ENCODE peak calls at places on chromosomes 2 and 18, in eight cellular contexts. One of them, this sample, is unnamed.
A peak's percentile ranks its signal among the peaks of the same experiment; 100 is the strongest.

GRCh38 chr2:181738074-181738473 is 57.8 kb upstream of the NEUROD1 start:
- DNase-seq in PC-3: peak; percentile 58
- DNase-seq in A673: peak; percentile 54
- DNase-seq in glutamatergic neuron: no peak
- DNase-seq in CD4-positive, alpha-beta T cell: no peak
- DNase-seq in fibroblast of lung: no peak
- DNase-seq in cardiac muscle cell: peak; percentile 6
- DNase-seq in neural progenitor cell: peak; percentile 18
- DNase-seq in this sample: no peak

GRCh38 chr2:7191927-7192326 is 274.7 kb downstream of the RNF144A start:
- DNase-seq in PC-3: peak; percentile 90
- DNase-seq in A673: peak; percentile 96
- DNase-seq in glutamatergic neuron: no peak
- DNase-seq in CD4-positive, alpha-beta T cell: no peak
- DNase-seq in fibroblast of lung: peak; percentile 77
- DNase-seq in cardiac muscle cell: peak; percentile 84
- DNase-seq in neural progenitor cell: no peak
- DNase-seq in this sample: no peak

GRCh38 chr18:5620284-5620683 is 76.5 kb upstream of the EPB41L3 start:
- DNase-seq in PC-3: no peak
- DNase-seq in A673: no peak
- DNase-seq in glutamatergic neuron: no peak
- DNase-seq in CD4-positive, alpha-beta T cell: no peak
- DNase-seq in fibroblast of lung: peak; percentile 56
- DNase-seq in cardiac muscle cell: peak; percentile 60
- DNase-seq in neural progenitor cell: no peak
- DNase-seq in this sample: no peak

GRCh38 chr18:63518178-63519012 is 23.8 kb upstream of the SERPINB12 start:
- DNase-seq in PC-3: peak; percentile 91
- DNase-seq in A673: peak; percentile 90
- DNase-seq in glutamatergic neuron: peak; percentile 50
- DNase-seq in CD4-positive, alpha-beta T cell: peak; percentile 6
- DNase-seq in fibroblast of lung: peak; percentile 82
- DNase-seq in cardiac muscle cell: peak; percentile 84
- DNase-seq in neural progenitor cell: peak; percentile 92
- DNase-seq in this sample: peak; percentile 58

GRCh38 chr2:43018179-43019024 is 208.0 kb downstream of the ZFP36L2 start:
- DNase-seq in PC-3: no peak
- DNase-seq in A673: peak; percentile 7
- DNase-seq in glutamatergic neuron: no peak
- DNase-seq in CD4-positive, alpha-beta T cell: no peak
- DNase-seq in fibroblast of lung: peak; percentile 94
- DNase-seq in cardiac muscle cell: peak; percentile 99
- DNase-seq in neural progenitor cell: no peak
- DNase-seq in this sample: no peak

GRCh38 chr2:74205586-74205985 is 7.2 kb downstream of the MTHFD2 start:
- DNase-seq in PC-3: peak; percentile 78
- DNase-seq in A673: no peak
- DNase-seq in glutamatergic neuron: no peak
- DNase-seq in CD4-positive, alpha-beta T cell: no peak
- DNase-seq in fibroblast of lung: no peak
- DNase-seq in cardiac muscle cell: no peak
- DNase-seq in neural progenitor cell: no peak
- DNase-seq in this sample: no peak

GRCh38 chr2:213065583-213066444 is 85.6 kb downstream of the IKZF2 start:
- DNase-seq in PC-3: no peak
- DNase-seq in A673: peak; percentile 54
- DNase-seq in glutamatergic neuron: peak; percentile 17
- DNase-seq in CD4-positive, alpha-beta T cell: no peak
- DNase-seq in fibroblast of lung: peak; percentile 65
- DNase-seq in cardiac muscle cell: peak; percentile 63
- DNase-seq in neural progenitor cell: peak; percentile 65
- DNase-seq in this sample: no peak

GRCh38 chr2:12675801-12676200 is 40.9 kb upstream of the TRIB2 start:
- DNase-seq in PC-3: no peak
- DNase-seq in A673: no peak
- DNase-seq in glutamatergic neuron: no peak
- DNase-seq in CD4-positive, alpha-beta T cell: no peak
- DNase-seq in fibroblast of lung: no peak
- DNase-seq in cardiac muscle cell: peak; percentile 45
- DNase-seq in neural progenitor cell: no peak
- DNase-seq in this sample: no peak

GRCh38 chr2:107808986-107809385 is 17.7 kb upstream of the RGPD4 start:
- DNase-seq in PC-3: peak; percentile 44
- DNase-seq in A673: no peak
- DNase-seq in glutamatergic neuron: no peak
- DNase-seq in CD4-positive, alpha-beta T cell: no peak
- DNase-seq in fibroblast of lung: peak; percentile 0
- DNase-seq in cardiac muscle cell: no peak
- DNase-seq in neural progenitor cell: no peak
- DNase-seq in this sample: no peak

DNA sequence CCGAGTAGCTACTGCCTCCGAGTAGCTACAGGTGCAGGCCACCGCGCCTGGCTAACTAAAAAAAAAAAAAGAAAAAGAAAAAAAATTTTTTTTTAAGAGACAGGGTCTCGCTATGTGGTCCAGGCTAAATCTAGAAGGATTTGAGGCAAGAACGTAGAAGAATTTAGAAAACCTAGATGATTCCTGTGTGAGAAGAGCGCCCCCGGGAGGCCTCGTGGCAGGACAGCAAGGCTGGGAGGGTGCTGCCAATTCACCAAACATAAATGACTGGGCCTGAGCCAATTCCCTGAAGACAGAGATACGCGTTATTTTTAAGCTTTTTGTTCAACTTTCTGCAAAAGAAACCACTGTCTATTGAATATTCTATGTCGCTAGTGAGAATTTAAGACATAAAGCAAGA is 90.1 kb upstream of the TGFA start:
- DNase-seq in PC-3: peak; percentile 71
- DNase-seq in A673: peak; percentile 54
- DNase-seq in glutamatergic neuron: no peak
- DNase-seq in CD4-positive, alpha-beta T cell: peak; percentile 31
- DNase-seq in fibroblast of lung: no peak
- DNase-seq in cardiac muscle cell: peak; percentile 14
- DNase-seq in neural progenitor cell: peak; percentile 62
- DNase-seq in this sample: no peak
- TF ChIP-seq CTCF in PC-3: peak; percentile 78
- TF ChIP-seq CTCF in A673: peak; percentile 63
- TF ChIP-seq CTCF in glutamatergic neuron: peak; percentile 48
- TF ChIP-seq CTCF in CD4-positive, alpha-beta T cell: peak; percentile 37
- TF ChIP-seq CTCF in fibroblast of lung: peak; percentile 5
- TF ChIP-seq CTCF in cardiac muscle cell: peak; percentile 37
- TF ChIP-seq CTCF in neural progenitor cell: peak; percentile 66
- TF ChIP-seq CTCF in this sample: peak; percentile 37

GRCh38 chr2:20682166-20682565 is 15.2 kb downstream of the GDF7 start:
- DNase-seq in PC-3: no peak
- DNase-seq in A673: no peak
- DNase-seq in glutamatergic neuron: peak; percentile 48
- DNase-seq in CD4-positive, alpha-beta T cell: no peak
- DNase-seq in fibroblast of lung: no peak
- DNase-seq in cardiac muscle cell: no peak
- DNase-seq in neural progenitor cell: peak; percentile 34
- DNase-seq in this sample: no peak
- TF ChIP-seq CTCF in PC-3: peak; percentile 62
- TF ChIP-seq CTCF in A673: peak; percentile 58
- TF ChIP-seq CTCF in glutamatergic neuron: peak; percentile 37
- TF ChIP-seq CTCF in CD4-positive, alpha-beta T cell: no peak
- TF ChIP-seq CTCF in fibroblast of lung: peak; percentile 67
- TF ChIP-seq CTCF in cardiac muscle cell: peak; percentile 59
- TF ChIP-seq CTCF in neural progenitor cell: peak; percentile 65
- TF ChIP-seq CTCF in this sample: peak; percentile 68

DNA sequence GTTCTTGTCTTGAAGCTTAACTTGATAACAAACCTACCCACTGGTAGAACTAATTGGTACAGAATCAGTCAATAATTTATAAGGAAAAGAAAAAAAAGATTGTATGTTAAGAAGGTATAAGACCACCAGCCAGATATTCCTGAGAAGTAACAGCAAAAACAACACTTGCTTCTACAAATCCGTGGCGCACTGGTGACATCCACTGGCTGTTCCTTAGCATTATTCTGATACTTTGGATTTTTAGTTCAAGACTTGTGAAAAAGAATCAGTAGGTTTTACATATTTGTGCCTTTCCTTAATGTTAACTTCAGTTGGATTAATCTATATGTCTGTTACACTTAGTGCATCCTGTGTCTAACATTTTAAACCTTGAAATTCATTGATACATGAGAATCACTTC is 141.8 kb downstream of the GRB14 start:
- DNase-seq in PC-3: peak; percentile 40
- DNase-seq in A673: peak; percentile 38
- DNase-seq in glutamatergic neuron: peak; percentile 48
- DNase-seq in CD4-positive, alpha-beta T cell: no peak
- DNase-seq in fibroblast of lung: peak; percentile 41
- DNase-seq in cardiac muscle cell: peak; percentile 56
- DNase-seq in neural progenitor cell: peak; percentile 75
- DNase-seq in this sample: peak; percentile 13
- TF ChIP-seq CTCF in PC-3: peak; percentile 71
- TF ChIP-seq CTCF in A673: peak; percentile 49
- TF ChIP-seq CTCF in glutamatergic neuron: no peak
- TF ChIP-seq CTCF in CD4-positive, alpha-beta T cell: no peak
- TF ChIP-seq CTCF in fibroblast of lung: peak; percentile 41
- TF ChIP-seq CTCF in cardiac muscle cell: peak; percentile 33
- TF ChIP-seq CTCF in neural progenitor cell: peak; percentile 83
- TF ChIP-seq CTCF in this sample: peak; percentile 67

DNA sequence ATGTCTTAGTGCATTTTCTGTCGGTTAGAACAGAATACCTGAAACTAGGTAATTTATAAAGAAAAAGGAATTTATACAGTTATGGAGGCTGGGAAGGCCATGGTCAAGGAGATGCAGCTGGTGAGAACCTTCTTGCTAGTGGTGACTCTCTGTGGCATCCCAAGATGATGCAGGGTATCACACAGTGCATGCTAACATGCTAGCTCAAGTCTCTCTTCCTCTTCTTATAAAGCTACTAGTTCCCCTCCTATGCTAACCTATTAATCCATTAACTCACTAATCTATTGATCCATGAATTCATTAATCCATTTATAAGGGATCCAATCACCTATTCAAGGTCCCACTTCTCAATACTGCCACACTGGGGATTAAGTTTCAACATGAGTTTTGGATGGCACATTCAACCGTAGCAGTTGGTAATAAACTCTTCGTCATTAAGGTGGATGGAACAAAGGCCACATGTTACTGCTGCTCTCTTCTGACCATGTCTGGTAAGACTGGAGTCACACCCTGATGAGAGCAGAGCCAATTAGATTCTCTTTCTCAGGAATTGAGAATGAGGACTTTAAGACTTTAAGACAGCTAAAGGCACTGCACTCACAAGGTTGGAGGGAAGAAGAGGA is 211.6 kb upstream of the SMAD7 start:
- DNase-seq in PC-3: no peak
- DNase-seq in A673: no peak
- DNase-seq in glutamatergic neuron: no peak
- DNase-seq in CD4-positive, alpha-beta T cell: no peak
- DNase-seq in fibroblast of lung: no peak
- DNase-seq in cardiac muscle cell: no peak
- DNase-seq in neural progenitor cell: no peak
- DNase-seq in this sample: no peak
- TF ChIP-seq CTCF in PC-3: no peak
- TF ChIP-seq CTCF in A673: no peak
- TF ChIP-seq CTCF in glutamatergic neuron: no peak
- TF ChIP-seq CTCF in CD4-positive, alpha-beta T cell: no peak
- TF ChIP-seq CTCF in fibroblast of lung: no peak
- TF ChIP-seq CTCF in cardiac muscle cell: no peak
- TF ChIP-seq CTCF in neural progenitor cell: no peak
- TF ChIP-seq CTCF in this sample: no peak

GRCh38 chr2:129192117-129192516 is 787.3 kb upstream of the RAB6C start:
- DNase-seq in PC-3: no peak
- DNase-seq in A673: peak; percentile 20
- DNase-seq in glutamatergic neuron: peak; percentile 39
- DNase-seq in CD4-positive, alpha-beta T cell: no peak
- DNase-seq in fibroblast of lung: no peak
- DNase-seq in cardiac muscle cell: no peak
- DNase-seq in neural progenitor cell: no peak
- DNase-seq in this sample: no peak
- TF ChIP-seq CTCF in PC-3: no peak
- TF ChIP-seq CTCF in A673: peak; percentile 53
- TF ChIP-seq CTCF in glutamatergic neuron: peak; percentile 45
- TF ChIP-seq CTCF in CD4-positive, alpha-beta T cell: no peak
- TF ChIP-seq CTCF in fibroblast of lung: no peak
- TF ChIP-seq CTCF in cardiac muscle cell: no peak
- TF ChIP-seq CTCF in neural progenitor cell: peak; percentile 25
- TF ChIP-seq CTCF in this sample: no peak